ENCODE peak calls at places on chromosomes 11 and 22, in nine cellular contexts. G, L, Z, D, N, M, Q, S and U are unnamed samples.

GRCh38 chr11:33344611-33345010 is 87.4 kb downstream of the HIPK3 start:
- DNase-seq in Z (no peak), N (no peak), Q (no peak), M (no peak), G (no peak), S (no peak), L (no peak), D (no peak), U (no peak)

GRCh38 chr22:44672632-44673031 is 29.4 kb upstream of the PRR5 start:
- DNase-seq in G (no peak), Q (no peak), D (no peak), L (no peak), M (no peak), Z (no peak), S (no peak), N (no peak), U (no peak)

GRCh38 chr11:111707039-111707690 is 59.0 kb downstream of the PPP2R1B start:
- DNase-seq in D (no peak), S (no peak), M (peak; percentile 51), L (no peak), G (no peak), Q (no peak), N (no peak), Z (no peak), U (no peak)

GRCh38 chr22:20235453-20235991 is 32.6 kb downstream of the RTN4R start:
- DNase-seq in Q (no peak), N (no peak), G (no peak), S (no peak), M (no peak), L (no peak), D (no peak), Z (no peak), U (no peak)

GRCh38 chr22:29275819-29276565 is 7.9 kb downstream of the EWSR1 start:
- DNase-seq in M (no peak), N (no peak), S (no peak), G (no peak), Z (no peak), D (no peak), Q (no peak), L (no peak), U (no peak)

GRCh38 chr22:30158277-30158676 is 78.0 kb downstream of the HORMAD2 start:
- DNase-seq in D (no peak), Q (no peak), Z (no peak), N (no peak), G (no peak), L (no peak), M (no peak), S (no peak), U (no peak)

GRCh38 chr22:32202539-32203180 is 2.2 kb downstream of the RFPL2 start:
- DNase-seq in G (peak; percentile 65), Q (no peak), S (peak; percentile 46), Z (peak; percentile 40), M (peak; percentile 57), N (peak; percentile 64), L (no peak), D (peak; percentile 65), U (peak; percentile 47)

GRCh38 chr11:134356656-134357544 is 25.1 kb downstream of the GLB1L2 start:
- DNase-seq in Z (no peak), G (no peak), L (no peak), M (no peak), Q (no peak), D (no peak), N (no peak), S (no peak), U (no peak)

GRCh38 chr11:99020324-99021225 is at the start of gene CNTN5:
- DNase-seq in S (peak; percentile 23), N (peak; percentile 25), M (peak; percentile 36), L (no peak), Z (peak; percentile 1), Q (no peak), G (peak; percentile 58), D (peak; percentile 47), U (no peak)

GRCh38 chr22:49826603-49827306 is 918 bp downstream of the BRD1 start:
- DNase-seq in L (no peak), Q (no peak), M (no peak), Z (peak; percentile 37), G (peak; percentile 41), N (peak; percentile 51), D (no peak), S (no peak), U (peak; percentile 57)